ENCODE peak calls at places on chromosome 16, in four cellular contexts. One of them, this sample, is unnamed.

GRCh38 chr16:22220076-22220453 is 14.0 kb downstream of the EEF2K start:
- DNase-seq in mammary epithelial cell: no peak
- DNase-seq in fibroblast of mammary gland: peak; percentile 23
- DNase-seq in lower lobe of right lung: peak; percentile 56
- DNase-seq in this sample: peak; percentile 20

GRCh38 chr16:29877266-29877961 is 14.4 kb upstream of the CDIPT start:
- DNase-seq in fibroblast of mammary gland: peak; percentile 50
- DNase-seq in lower lobe of right lung: peak; percentile 81
- DNase-seq in mammary epithelial cell: peak; percentile 41
- DNase-seq in this sample: peak; percentile 36

GRCh38 chr16:89596957-89597644 is 16.3 kb upstream of the DPEP1 start:
- DNase-seq in mammary epithelial cell: no peak
- DNase-seq in fibroblast of mammary gland: no peak
- DNase-seq in lower lobe of right lung: no peak
- DNase-seq in this sample: no peak

GRCh38 chr16:46947900-46948547 is 25.4 kb downstream of the DNAJA2 start:
- DNase-seq in fibroblast of mammary gland: peak; percentile 49
- DNase-seq in mammary epithelial cell: peak; percentile 26
- DNase-seq in lower lobe of right lung: no peak
- DNase-seq in this sample: peak; percentile 67

GRCh38 chr16:4011225-4011939 is 104.9 kb downstream of the ADCY9 start:
- DNase-seq in lower lobe of right lung: peak; percentile 17
- DNase-seq in fibroblast of mammary gland: no peak
- DNase-seq in mammary epithelial cell: no peak
- DNase-seq in this sample: no peak

GRCh38 chr16:10770907-10771306 is 27.3 kb downstream of the NUBP1 start:
- DNase-seq in fibroblast of mammary gland: peak; percentile 10
- DNase-seq in lower lobe of right lung: no peak
- DNase-seq in mammary epithelial cell: no peak
- DNase-seq in this sample: peak; percentile 4

GRCh38 chr16:35599429-35600165 is 2140.2 kb downstream of the TP53TG3F start:
- DNase-seq in lower lobe of right lung: no peak
- DNase-seq in mammary epithelial cell: no peak
- DNase-seq in fibroblast of mammary gland: no peak
- DNase-seq in this sample: no peak

GRCh38 chr16:9042533-9042932 is 48.9 kb upstream of the HAPSTR1 start:
- DNase-seq in mammary epithelial cell: no peak
- DNase-seq in fibroblast of mammary gland: no peak
- DNase-seq in lower lobe of right lung: no peak
- DNase-seq in this sample: no peak

GRCh38 chr16:57194512-57194911 is 8.4 kb downstream of the RSPRY1 start:
- DNase-seq in fibroblast of mammary gland: peak; percentile 91
- DNase-seq in mammary epithelial cell: peak; percentile 80
- DNase-seq in lower lobe of right lung: no peak
- DNase-seq in this sample: peak; percentile 91

GRCh38 chr16:1390239-1390638 is 24.3 kb downstream of the UNKL start:
- DNase-seq in mammary epithelial cell: no peak
- DNase-seq in fibroblast of mammary gland: no peak
- DNase-seq in lower lobe of right lung: no peak
- DNase-seq in this sample: no peak

GRCh38 chr16:17082126-17082882 is 388.5 kb downstream of the XYLT1 start:
- DNase-seq in fibroblast of mammary gland: no peak
- DNase-seq in lower lobe of right lung: no peak
- DNase-seq in mammary epithelial cell: no peak
- DNase-seq in this sample: no peak

GRCh38 chr16:82583415-82583814 is 43.4 kb upstream of the CDH13 start:
- DNase-seq in lower lobe of right lung: no peak
- DNase-seq in mammary epithelial cell: peak; percentile 26
- DNase-seq in fibroblast of mammary gland: peak; percentile 23
- DNase-seq in this sample: no peak

GRCh38 chr16:14564881-14565687 is 65.0 kb downstream of the PARN start:
- DNase-seq in mammary epithelial cell: peak; percentile 43
- DNase-seq in lower lobe of right lung: no peak
- DNase-seq in fibroblast of mammary gland: peak; percentile 36
- DNase-seq in this sample: peak; percentile 74

GRCh38 chr16:81616321-81617020 is 162.6 kb upstream of the PLCG2 start:
- DNase-seq in fibroblast of mammary gland: peak; percentile 22
- DNase-seq in mammary epithelial cell: no peak
- DNase-seq in lower lobe of right lung: peak; percentile 79
- DNase-seq in this sample: peak; percentile 71

GRCh38 chr16:47851026-47851610 is 304.7 kb downstream of the ABCC12 start:
- DNase-seq in fibroblast of mammary gland: no peak
- DNase-seq in lower lobe of right lung: no peak
- DNase-seq in mammary epithelial cell: peak; percentile 50
- DNase-seq in this sample: no peak

GRCh38 chr16:27980919-27981670 is 82.4 kb downstream of the GSG1L start:
- DNase-seq in mammary epithelial cell: no peak
- DNase-seq in lower lobe of right lung: no peak
- DNase-seq in fibroblast of mammary gland: no peak
- DNase-seq in this sample: no peak

GRCh38 chr16:46972429-46972970 is 974 bp downstream of the DNAJA2 start:
- DNase-seq in lower lobe of right lung: no peak
- DNase-seq in fibroblast of mammary gland: peak; percentile 23
- DNase-seq in mammary epithelial cell: peak; percentile 36
- DNase-seq in this sample: no peak

GRCh38 chr16:30660424-30661251 is 2.4 kb downstream of the FBRS start:
- DNase-seq in fibroblast of mammary gland: peak; percentile 54
- DNase-seq in lower lobe of right lung: no peak
- DNase-seq in mammary epithelial cell: peak; percentile 42
- DNase-seq in this sample: no peak

GRCh38 chr16:22786691-22787090 is 27.3 kb upstream of the HS3ST2 start:
- DNase-seq in lower lobe of right lung: no peak
- DNase-seq in fibroblast of mammary gland: no peak
- DNase-seq in mammary epithelial cell: no peak
- DNase-seq in this sample: no peak

GRCh38 chr16:27111486-27111885 is 44.8 kb downstream of the C16orf82 start:
- DNase-seq in fibroblast of mammary gland: no peak
- DNase-seq in mammary epithelial cell: no peak
- DNase-seq in lower lobe of right lung: no peak
- DNase-seq in this sample: no peak

GRCh38 chr16:29943846-29944669 is 17.8 kb upstream of the TMEM219 start:
- DNase-seq in mammary epithelial cell: peak; percentile 97
- DNase-seq in lower lobe of right lung: no peak
- DNase-seq in fibroblast of mammary gland: peak; percentile 99
- DNase-seq in this sample: peak; percentile 98

GRCh38 chr16:85210423-85211169 is 98.3 kb upstream of the CIBAR2 start:
- DNase-seq in mammary epithelial cell: peak; percentile 68
- DNase-seq in lower lobe of right lung: no peak
- DNase-seq in fibroblast of mammary gland: peak; percentile 92
- DNase-seq in this sample: peak; percentile 82

GRCh38 chr16:3235856-3236669 is 1.1 kb upstream of the ZNF200 start:
- DNase-seq in fibroblast of mammary gland: no peak
- DNase-seq in mammary epithelial cell: peak; percentile 26
- DNase-seq in lower lobe of right lung: peak; percentile 85
- DNase-seq in this sample: no peak

GRCh38 chr16:28012031-28012445 is 51.5 kb downstream of the GSG1L start:
- DNase-seq in lower lobe of right lung: no peak
- DNase-seq in fibroblast of mammary gland: peak; percentile 22
- DNase-seq in mammary epithelial cell: no peak
- DNase-seq in this sample: peak; percentile 28

GRCh38 chr16:82192665-82193064 is 22.6 kb upstream of the MPHOSPH6 start:
- DNase-seq in lower lobe of right lung: no peak
- DNase-seq in mammary epithelial cell: peak; percentile 82
- DNase-seq in fibroblast of mammary gland: peak; percentile 85
- DNase-seq in this sample: peak; percentile 90

GRCh38 chr16:12132290-12132689 is 155.8 kb downstream of the SNX29 start:
- DNase-seq in fibroblast of mammary gland: peak; percentile 60
- DNase-seq in lower lobe of right lung: no peak
- DNase-seq in mammary epithelial cell: no peak
- DNase-seq in this sample: peak; percentile 46

GRCh38 chr16:28321700-28322411 is 29.5 kb downstream of the SBK1 start:
- DNase-seq in lower lobe of right lung: no peak
- DNase-seq in fibroblast of mammary gland: peak; percentile 8
- DNase-seq in mammary epithelial cell: peak; percentile 16
- DNase-seq in this sample: peak; percentile 28

GRCh38 chr16:30484887-30485286 is 12.3 kb downstream of the ITGAL start:
- DNase-seq in lower lobe of right lung: no peak
- DNase-seq in mammary epithelial cell: no peak
- DNase-seq in fibroblast of mammary gland: no peak
- DNase-seq in this sample: no peak

GRCh38 chr16:25707982-25708583 is 16.3 kb downstream of the HS3ST4 start:
- DNase-seq in fibroblast of mammary gland: peak; percentile 14
- DNase-seq in mammary epithelial cell: peak; percentile 13
- DNase-seq in lower lobe of right lung: no peak
- DNase-seq in this sample: peak; percentile 3
- TF ChIP-seq CTCF in fibroblast of mammary gland: peak; percentile 34
- TF ChIP-seq CTCF in mammary epithelial cell: peak; percentile 42
- TF ChIP-seq CTCF in lower lobe of right lung: peak; percentile 29
- TF ChIP-seq CTCF in this sample: peak; percentile 9

GRCh38 chr16:87778476-87778829 is 12.7 kb upstream of the KLHDC4 start:
- DNase-seq in fibroblast of mammary gland: no peak
- DNase-seq in lower lobe of right lung: no peak
- DNase-seq in mammary epithelial cell: no peak
- DNase-seq in this sample: no peak

GRCh38 chr16:87778830-87779579 is 13.2 kb upstream of the KLHDC4 start:
- DNase-seq in lower lobe of right lung: peak; percentile 96
- DNase-seq in mammary epithelial cell: peak; percentile 83
- DNase-seq in fibroblast of mammary gland: peak; percentile 90
- DNase-seq in this sample: peak; percentile 97

GRCh38 chr16:87784812-87785211 is 19.0 kb upstream of the KLHDC4 start:
- DNase-seq in fibroblast of mammary gland: no peak
- DNase-seq in lower lobe of right lung: no peak
- DNase-seq in mammary epithelial cell: no peak
- DNase-seq in this sample: peak; percentile 42

GRCh38 chr16:87780385-87780989 is 14.7 kb upstream of the KLHDC4 start:
- DNase-seq in fibroblast of mammary gland: peak; percentile 40
- DNase-seq in mammary epithelial cell: peak; percentile 68
- DNase-seq in lower lobe of right lung: peak; percentile 81
- DNase-seq in this sample: peak; percentile 74
- TF ChIP-seq CTCF in fibroblast of mammary gland: no peak
- TF ChIP-seq CTCF in mammary epithelial cell: no peak
- TF ChIP-seq CTCF in lower lobe of right lung: no peak
- TF ChIP-seq CTCF in this sample: no peak

DNA sequence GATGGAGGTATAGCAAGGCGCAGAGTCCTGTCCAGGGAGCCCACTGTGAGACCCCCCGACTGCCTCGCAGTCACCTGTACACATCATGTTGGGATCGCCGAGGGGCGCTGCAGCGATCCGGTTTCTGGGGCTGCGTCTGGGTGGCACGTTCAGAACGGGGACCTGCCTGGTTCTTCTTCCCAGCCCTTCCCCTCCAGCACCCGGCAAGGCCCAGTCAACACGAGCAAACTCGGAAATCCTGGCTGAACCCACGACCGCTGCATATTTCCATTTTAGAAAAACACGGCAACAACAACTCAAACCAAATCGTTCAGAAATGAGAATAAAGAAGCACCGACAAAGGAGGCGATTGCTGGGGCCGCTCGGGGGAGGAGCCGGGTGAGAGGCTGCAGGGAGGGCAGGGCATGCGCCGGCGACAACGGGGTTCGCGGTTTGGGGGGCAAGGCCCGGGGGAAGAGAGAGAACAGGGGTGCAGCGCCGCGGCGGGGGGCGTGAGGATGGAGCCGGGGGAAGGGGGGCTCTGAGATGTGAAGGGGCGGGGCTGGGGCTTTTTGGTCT is 597 bp downstream of the HSDL1 start:
- DNase-seq in lower lobe of right lung: peak; percentile 63
- DNase-seq in mammary epithelial cell: peak; percentile 14
- DNase-seq in fibroblast of mammary gland: peak; percentile 8
- DNase-seq in this sample: peak; percentile 13
- TF ChIP-seq CTCF in lower lobe of right lung: no peak
- TF ChIP-seq CTCF in mammary epithelial cell: no peak
- TF ChIP-seq CTCF in fibroblast of mammary gland: no peak
- TF ChIP-seq CTCF in this sample: no peak

GRCh38 chr16:49496656-49497055 is 123.1 kb downstream of the C16orf78 start:
- DNase-seq in mammary epithelial cell: no peak
- DNase-seq in lower lobe of right lung: no peak
- DNase-seq in fibroblast of mammary gland: no peak
- DNase-seq in this sample: no peak
- TF ChIP-seq CTCF in mammary epithelial cell: no peak
- TF ChIP-seq CTCF in lower lobe of right lung: no peak
- TF ChIP-seq CTCF in fibroblast of mammary gland: no peak
- TF ChIP-seq CTCF in this sample: no peak

GRCh38 chr16:71249399-71249798 is 18.9 kb upstream of the HYDIN start:
- DNase-seq in fibroblast of mammary gland: no peak
- DNase-seq in mammary epithelial cell: no peak
- DNase-seq in lower lobe of right lung: no peak
- DNase-seq in this sample: no peak

GRCh38 chr16:71254832-71255560 is 24.5 kb upstream of the HYDIN start:
- DNase-seq in fibroblast of mammary gland: no peak
- DNase-seq in lower lobe of right lung: no peak
- DNase-seq in mammary epithelial cell: no peak
- DNase-seq in this sample: no peak

GRCh38 chr16:71247478-71247877 is 17.0 kb upstream of the HYDIN start:
- DNase-seq in lower lobe of right lung: no peak
- DNase-seq in fibroblast of mammary gland: no peak
- DNase-seq in mammary epithelial cell: no peak
- DNase-seq in this sample: no peak

GRCh38 chr16:71246309-71246708 is 15.8 kb upstream of the HYDIN start:
- DNase-seq in mammary epithelial cell: no peak
- DNase-seq in fibroblast of mammary gland: no peak
- DNase-seq in lower lobe of right lung: no peak
- DNase-seq in this sample: no peak

DNA sequence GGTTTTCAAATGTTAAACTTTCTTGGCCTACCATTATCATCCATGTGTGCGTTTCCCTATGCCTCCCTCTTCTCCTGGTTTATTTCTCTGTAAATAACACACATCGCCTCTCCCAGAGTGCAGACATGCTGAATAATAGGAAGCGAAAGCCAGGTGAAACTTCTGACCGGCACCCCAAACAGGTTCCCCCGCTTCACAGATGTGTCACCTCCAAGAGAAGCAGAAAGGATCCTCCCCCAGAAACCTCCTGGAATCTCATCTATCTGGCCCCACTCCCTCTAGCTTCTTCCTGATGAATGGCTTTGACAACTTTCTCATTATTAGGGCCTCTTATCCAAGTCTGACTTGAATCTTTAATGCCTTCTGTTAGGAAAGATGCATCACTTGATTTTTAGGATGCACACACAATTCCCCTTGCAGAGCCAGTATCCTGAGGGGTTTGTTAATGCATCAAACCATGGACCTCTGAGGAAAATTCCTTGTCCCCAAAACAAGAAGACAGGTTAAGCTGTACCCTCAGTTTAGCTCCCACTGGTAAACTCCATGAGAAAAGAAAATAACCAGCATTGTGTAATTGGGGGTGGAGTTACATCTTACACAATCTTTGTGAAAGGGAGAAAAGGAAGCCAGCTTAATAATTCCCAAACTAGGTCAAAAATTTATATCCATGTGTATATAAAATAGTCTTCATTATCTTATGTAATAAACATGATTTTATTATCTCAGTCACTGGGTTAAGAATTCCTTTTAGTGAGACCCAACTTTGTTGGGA is 20.1 kb upstream of the HYDIN start:
- DNase-seq in fibroblast of mammary gland: peak; percentile 5
- DNase-seq in lower lobe of right lung: no peak
- DNase-seq in mammary epithelial cell: peak; percentile 68
- DNase-seq in this sample: peak; percentile 26
- TF ChIP-seq CTCF in fibroblast of mammary gland: no peak
- TF ChIP-seq CTCF in lower lobe of right lung: no peak
- TF ChIP-seq CTCF in mammary epithelial cell: no peak
- TF ChIP-seq CTCF in this sample: no peak

This sample was measured in fibroblast of pulmonary artery.